ENCODE peak calls at places on chromosomes 12 and 14, in four cellular contexts. A, E, N and V are unnamed samples.

GRCh38 chr12:3083241-3083921 is 6.2 kb downstream of the TSPAN9 start:
- DNase-seq in E (no peak), A (no peak), N (no peak), V (no peak)

GRCh38 chr14:104266643-104267575 is 128.5 kb downstream of the KIF26A start:
- DNase-seq in N (no peak), E (no peak), A (no peak), V (no peak)

GRCh38 chr14:79379266-79379665 is 832.0 kb downstream of the DIO2 start:
- DNase-seq in E (no peak), A (no peak), N (no peak), V (no peak)

GRCh38 chr12:110379642-110380041 is 23.9 kb downstream of the ANAPC7 start:
- DNase-seq in A (no peak), E (no peak), N (no peak), V (no peak)

GRCh38 chr14:28768549-28768870 is 1.9 kb downstream of the FOXG1 start:
- DNase-seq in E (no peak), N (no peak), A (no peak), V (no peak)

GRCh38 chr14:22394616-22395015 is 194.4 kb downstream of the DAD1 start:
- DNase-seq in E (no peak), A (no peak), N (no peak), V (no peak)

GRCh38 chr14:21867541-21867940 is 193.9 kb upstream of the OR4E1 start:
- DNase-seq in N (no peak), E (no peak), A (no peak), V (no peak)

GRCh38 chr14:95285566-95285965 is 34.1 kb downstream of the CLMN start:
- DNase-seq in A (no peak), N (no peak), E (no peak), V (no peak)

GRCh38 chr12:3361156-3361555 is 129.8 kb upstream of the PRMT8 start:
- DNase-seq in E (no peak), A (no peak), N (no peak), V (no peak)

GRCh38 chr12:52054231-52054837 is 3.1 kb downstream of the NR4A1 start:
- DNase-seq in E (no peak), N (no peak), A (no peak), V (no peak)

GRCh38 chr12:53299101-53299453 is 418 bp upstream of the MYG1 start:
- DNase-seq in E (no peak), N (peak), A (no peak), V (peak)

GRCh38 chr14:102184678-102185040 is 45.0 kb downstream of the WDR20 start:
- DNase-seq in N (no peak), A (no peak), E (no peak), V (no peak)

GRCh38 chr14:102415671-102416070 is 52.9 kb downstream of the TECPR2 start:
- DNase-seq in E (no peak), A (no peak), N (no peak), V (no peak)

GRCh38 chr14:74508844-74509428 is 15.4 kb downstream of the ISCA2 start:
- DNase-seq in E (no peak), N (no peak), A (no peak), V (no peak)

GRCh38 chr14:100582496-100583165 is 4.6 kb downstream of the BEGAIN start:
- DNase-seq in E (no peak), N (no peak), A (no peak), V (no peak)

GRCh38 chr12:22164101-22164500 is 118.1 kb downstream of the CMAS start:
- DNase-seq in A (no peak), E (no peak), N (peak), V (no peak)

GRCh38 chr14:50741571-50741970 is 73.5 kb upstream of the SAV1 start:
- DNase-seq in E (no peak), A (no peak), N (no peak), V (no peak)

GRCh38 chr12:80838024-80838658 is 99.6 kb downstream of the LIN7A start:
- DNase-seq in E (no peak), N (no peak), A (no peak), V (no peak)